ENCODE peak calls at places on chromosomes 11 and 22, in five cellular contexts. S, O, Z, K and Y are unnamed samples.

GRCh38 chr11:12692238-12693074 is 18.2 kb downstream of the TEAD1 start:
- DNase-seq in Z (peak; percentile 64), O (peak; percentile 90), K (peak; percentile 59), S (peak; percentile 98), Y (peak; percentile 84)

GRCh38 chr11:46332568-46333128 is 14.6 kb upstream of the DGKZ start:
- DNase-seq in S (no peak), Z (no peak), K (no peak), O (no peak), Y (no peak)

GRCh38 chr11:329886-330253 is 9.2 kb upstream of the IFITM3 start:
- DNase-seq in O (no peak), Z (no peak), S (no peak), K (no peak), Y (no peak)

GRCh38 chr11:501683-502287 is 5.3 kb downstream of the RNH1 start:
- DNase-seq in S (no peak), O (no peak), K (no peak), Z (no peak), Y (no peak)

GRCh38 chr11:92226331-92227232 is 2.0 kb downstream of the FAT3 start:
- DNase-seq in Z (no peak), K (peak; percentile 9), S (peak; percentile 36), O (peak; percentile 18), Y (no peak)

GRCh38 chr22:29139965-29140782 is 65.5 kb upstream of the EMID1 start:
- DNase-seq in O (peak; percentile 88), K (no peak), S (peak; percentile 54), Z (peak; percentile 62), Y (no peak)

GRCh38 chr11:85725510-85726258 is 39.7 kb upstream of the CCDC89 start:
- DNase-seq in Z (peak; percentile 51), K (no peak), O (peak; percentile 92), S (peak; percentile 90), Y (peak; percentile 88)

GRCh38 chr11:8059030-8059429 is 22.0 kb upstream of the TUB start:
- DNase-seq in O (no peak), Z (no peak), K (no peak), S (no peak), Y (no peak)

GRCh38 chr11:44224867-44225501 is 85.0 kb downstream of the ALX4 start:
- DNase-seq in Z (no peak), S (no peak), O (no peak), K (no peak), Y (no peak)

GRCh38 chr22:21445437-21446127 is 21.6 kb upstream of the TMEM191C start:
- DNase-seq in S (no peak), K (peak; percentile 1), O (no peak), Z (no peak), Y (no peak)

GRCh38 chr22:30015229-30015797 is 65.0 kb upstream of the HORMAD2 start:
- DNase-seq in K (no peak), Z (no peak), S (peak; percentile 79), O (peak; percentile 65), Y (no peak)

GRCh38 chr11:45180888-45181594 is 34.6 kb downstream of the PRDM11 start:
- DNase-seq in S (peak; percentile 87), O (peak; percentile 41), Z (no peak), K (peak; percentile 31), Y (peak; percentile 25)

GRCh38 chr11:116811194-116811593 is 11.9 kb downstream of the APOA4 start:
- DNase-seq in O (no peak), K (no peak), S (no peak), Z (no peak), Y (no peak)

GRCh38 chr11:69320756-69321741 is 27.1 kb downstream of the MYEOV start:
- DNase-seq in K (no peak), S (peak; percentile 65), O (peak; percentile 11), Z (no peak), Y (peak; percentile 47)

GRCh38 chr11:106262852-106263251 is 185.4 kb downstream of the AASDHPPT start:
- DNase-seq in K (no peak), S (no peak), O (no peak), Z (no peak), Y (no peak)

GRCh38 chr11:75328426-75329277 is 22.8 kb downstream of the ARRB1 start:
- DNase-seq in S (peak; percentile 89), K (peak; percentile 89), O (peak; percentile 70), Z (no peak), Y (peak; percentile 84)

GRCh38 chr11:18010977-18011586 is 1.8 kb downstream of the SERGEF start:
- DNase-seq in S (no peak), K (no peak), O (no peak), Z (no peak), Y (no peak)

GRCh38 chr11:11843233-11843632 is 1.5 kb downstream of the USP47 start:
- DNase-seq in Z (no peak), O (peak; percentile 69), K (no peak), S (peak; percentile 72), Y (peak; percentile 72)

GRCh38 chr22:48886604-48887393 is 940.9 kb downstream of the BRD1 start:
- DNase-seq in S (no peak), Z (no peak), K (no peak), O (no peak), Y (no peak)

GRCh38 chr22:35434061-35434750 is 34.3 kb downstream of the MCM5 start:
- DNase-seq in O (no peak), S (no peak), K (no peak), Z (no peak), Y (no peak)

GRCh38 chr11:36376888-36377758 is 81.0 kb downstream of the PRR5L start:
- DNase-seq in Z (no peak), S (peak; percentile 56), K (no peak), O (peak; percentile 45), Y (peak; percentile 41)

GRCh38 chr11:9574806-9575530 is 1.5 kb downstream of the WEE1 start:
- DNase-seq in Z (peak; percentile 74), O (peak; percentile 86), K (no peak), S (peak; percentile 92), Y (peak; percentile 87)

GRCh38 chr11:35702126-35702525 is 39.6 kb downstream of the TRIM44 start:
- DNase-seq in Z (no peak), K (no peak), S (no peak), O (no peak), Y (no peak)

GRCh38 chr11:32960553-32961164 is 55.0 kb upstream of the DEPDC7 start:
- DNase-seq in S (peak; percentile 74), Z (peak; percentile 15), K (no peak), O (peak; percentile 56), Y (peak; percentile 60)
- TF ChIP-seq CTCF in S (peak; percentile 35), Z (peak; percentile 50), K (peak; percentile 73), O (peak; percentile 75), Y (peak; percentile 92)

DNA sequence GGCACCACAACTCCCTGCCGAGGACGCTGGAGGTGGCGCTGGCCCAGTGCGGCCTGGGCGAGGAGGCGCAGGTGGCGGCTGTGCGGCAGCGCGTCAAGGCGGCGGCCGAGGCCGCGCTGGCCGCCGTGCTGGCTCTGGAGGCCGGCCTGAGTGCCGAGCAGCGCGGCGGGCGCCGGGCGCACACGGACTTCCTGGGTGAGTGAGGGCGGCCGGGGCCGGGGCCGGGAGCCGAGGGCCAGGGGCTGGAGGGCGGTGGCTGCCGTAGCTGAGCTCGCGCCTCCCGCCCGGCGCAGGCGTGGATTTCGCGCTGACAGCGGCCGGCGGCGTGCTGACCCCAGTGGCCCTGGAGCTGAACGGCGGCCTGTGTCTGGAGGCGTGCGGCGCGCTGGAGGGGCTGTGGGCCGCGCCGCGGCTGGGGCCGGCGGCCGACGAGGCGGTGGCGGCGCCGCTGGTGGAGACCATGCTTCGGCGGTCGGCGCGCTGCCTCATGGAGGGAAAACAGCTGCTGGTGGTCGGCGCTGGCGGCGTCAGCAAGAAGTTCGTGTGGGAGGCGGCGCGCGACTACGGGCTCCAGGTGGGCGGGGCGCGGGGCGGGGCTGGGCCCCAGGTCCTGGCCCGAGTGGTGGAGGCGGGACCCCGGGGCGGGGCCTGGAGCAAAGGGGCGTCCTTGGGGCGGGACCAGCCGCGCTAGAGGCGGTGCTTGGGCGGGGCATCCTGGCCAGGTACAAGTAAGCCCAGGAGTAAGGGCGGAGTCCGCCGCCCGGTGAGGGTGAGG is 5.4 kb downstream of the CARNS1 start:
- DNase-seq in S (peak; percentile 97), Z (peak; percentile 57), K (peak; percentile 99), O (peak; percentile 81), Y (peak; percentile 79)
- TF ChIP-seq CTCF in S (no peak), Z (no peak), K (no peak), O (no peak), Y (no peak)

GRCh38 chr11:63762662-63763505 is 5.7 kb downstream of the ZFTA start:
- DNase-seq in O (no peak), S (peak; percentile 56), Z (no peak), K (peak; percentile 40), Y (no peak)
- TF ChIP-seq CTCF in O (no peak), S (no peak), Z (no peak), K (no peak), Y (no peak)

DNA sequence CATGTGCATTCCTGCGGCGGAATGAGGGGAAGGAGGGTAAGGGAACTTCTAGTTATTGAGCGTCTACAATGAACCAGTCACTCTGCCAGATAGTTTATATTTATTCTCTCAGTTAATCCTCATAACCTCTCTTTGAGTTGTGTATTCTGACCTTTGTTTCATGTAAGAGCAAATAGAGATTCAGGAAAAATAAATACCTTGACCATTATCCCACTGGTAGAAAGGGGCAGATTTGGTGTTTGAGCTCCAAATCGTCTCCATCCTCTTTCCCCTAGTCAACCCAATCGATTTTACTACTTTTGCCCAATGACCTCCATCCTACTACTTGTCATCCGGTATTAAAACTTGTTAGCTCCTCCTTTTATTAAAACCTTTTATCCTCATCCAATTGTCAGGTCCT is 157.1 kb upstream of the SESN3 start:
- DNase-seq in S (no peak), O (no peak), K (no peak), Z (no peak), Y (no peak)
- TF ChIP-seq CTCF in S (no peak), O (no peak), K (no peak), Z (no peak), Y (no peak)

GRCh38 chr11:132450631-132451030 is 1080.2 kb downstream of the NTM start:
- DNase-seq in K (no peak), S (no peak), O (no peak), Z (no peak), Y (no peak)

GRCh38 chr11:132444891-132445290 is 1074.5 kb downstream of the NTM start:
- DNase-seq in O (peak; percentile 13), Z (no peak), K (no peak), S (no peak), Y (no peak)

GRCh38 chr11:132445966-132446365 is 1075.6 kb downstream of the NTM start:
- DNase-seq in S (no peak), K (no peak), O (peak; percentile 32), Z (no peak), Y (no peak)

GRCh38 chr11:132451942-132452601 is 1080.2 kb downstream of the OPCML start:
- DNase-seq in K (no peak), O (peak; percentile 27), S (no peak), Z (no peak), Y (no peak)

GRCh38 chr11:132448334-132448995 is 1078.0 kb downstream of the NTM start:
- DNase-seq in O (peak; percentile 86), S (peak; percentile 30), Z (no peak), K (no peak), Y (peak; percentile 49)
- TF ChIP-seq CTCF in O (no peak), S (peak; percentile 3), Z (no peak), K (no peak), Y (peak; percentile 22)